ENCODE peak calls at places on chromosomes 4 and X, in nine cellular contexts. X is tibial nerve, V is IMR-90, G is uterus, R is transverse colon, O is ovary, E is upper lobe of left lung, W is prostate gland, J is sigmoid colon. I is an unnamed sample.

GRCh38 chr4:52107336-52107735 is 56.2 kb downstream of the SPATA18 start:
- DNase-seq in E (no peak), O (no peak), G (no peak), X (no peak), V (no peak), W (no peak), R (no peak), J (no peak), I (no peak)

GRCh38 chr4:113849771-113850170 is 88.2 kb upstream of the CAMK2D start:
- DNase-seq in G (peak), V (peak), E (no peak), J (no peak), W (no peak), X (no peak), O (peak), R (no peak), I (peak)

GRCh38 chr4:85905761-85906160 is 430.8 kb downstream of the ARHGAP24 start:
- DNase-seq in V (no peak), X (no peak), O (no peak), R (no peak), E (no peak), G (no peak), J (no peak), W (no peak), I (no peak)

GRCh38 chr4:120921456-120922389 is 803 bp downstream of the PRDM5 start:
- DNase-seq in R (peak), W (peak), E (peak), X (peak), G (peak), J (peak), O (peak), V (peak), I (peak)

GRCh38 chrX:25427873-25428555 is 412.2 kb upstream of the ARX start:
- DNase-seq in G (no peak), O (no peak), E (no peak), W (no peak), V (no peak), R (no peak), X (no peak), J (no peak), I (no peak)

GRCh38 chr4:15882675-15883086 is 55.9 kb downstream of the FGFBP1 start:
- DNase-seq in G (peak), R (peak), X (peak), J (peak), V (peak), O (peak), E (no peak), W (peak), I (peak)

GRCh38 chr4:169275180-169275579 is 4.4 kb upstream of the SH3RF1 start:
- DNase-seq in V (no peak), W (no peak), G (no peak), O (no peak), R (no peak), X (no peak), E (no peak), J (no peak), I (no peak)

GRCh38 chrX:2566044-2566443 is 65.3 kb upstream of the DHRSX start:
- DNase-seq in O (no peak), J (no peak), V (no peak), W (no peak), X (no peak), G (no peak), E (no peak), R (no peak), I (no peak)

GRCh38 chr4:149371021-149371420 is 444.6 kb downstream of the IQCM start:
- DNase-seq in R (peak), G (no peak), V (peak), J (no peak), E (no peak), O (no peak), X (no peak), W (no peak), I (peak)

GRCh38 chr4:145938618-145939177 is at the start of gene ZNF827:
- DNase-seq in E (peak), X (peak), V (peak), R (peak), G (peak), J (peak), O (peak), W (peak), I (peak)

GRCh38 chr4:159117968-159118367 is 15.1 kb downstream of the RAPGEF2 start:
- DNase-seq in G (no peak), E (no peak), X (no peak), R (peak), W (no peak), J (no peak), V (no peak), O (no peak), I (no peak)

GRCh38 chrX:110226931-110227330 is 91.0 kb downstream of the AMMECR1 start:
- DNase-seq in G (no peak), W (no peak), O (no peak), E (no peak), X (no peak), V (peak), R (no peak), J (no peak), I (no peak)

GRCh38 chrX:23787745-23788118 is 4.8 kb downstream of the SAT1 start:
- DNase-seq in W (no peak), E (no peak), X (no peak), O (no peak), J (no peak), V (no peak), G (no peak), R (no peak), I (no peak)

GRCh38 chrX:63363788-63364187 is 12.7 kb upstream of the SPIN4 start:
- DNase-seq in V (no peak), E (no peak), O (no peak), G (no peak), X (no peak), W (no peak), J (no peak), R (no peak), I (no peak)

GRCh38 chr4:155906554-155907247 is 3.2 kb downstream of the TDO2 start:
- DNase-seq in G (no peak), E (no peak), R (no peak), J (no peak), W (no peak), V (peak), X (peak), O (no peak), I (peak)

GRCh38 chrX:123731258-123731986 is 1.4 kb downstream of the THOC2 start:
- DNase-seq in E (no peak), G (no peak), J (no peak), W (no peak), R (no peak), V (peak), O (peak), X (no peak), I (no peak)

GRCh38 chr4:10655968-10656367 is 28.6 kb downstream of the CLNK start:
- DNase-seq in V (peak), E (no peak), W (no peak), J (no peak), X (no peak), R (no peak), G (no peak), O (no peak), I (no peak)

GRCh38 chr4:48141048-48141447 is 7.0 kb upstream of the TXK start:
- DNase-seq in R (no peak), E (no peak), O (no peak), X (no peak), G (no peak), J (no peak), V (peak), W (no peak), I (no peak)

GRCh38 chr4:152052431-152053057 is 291.7 kb upstream of the GATB start:
- DNase-seq in E (no peak), J (no peak), G (no peak), V (peak), W (no peak), X (no peak), R (no peak), O (no peak), I (no peak)

GRCh38 chrX:118807151-118808017 is 16.2 kb upstream of the ZCCHC12 start:
- DNase-seq in E (no peak), G (peak), J (no peak), W (peak), V (peak), X (peak), O (peak), R (peak), I (peak)

GRCh38 chr4:177413656-177414055 is 28.6 kb downstream of the AGA start:
- DNase-seq in O (no peak), W (no peak), E (no peak), G (no peak), J (no peak), X (no peak), R (no peak), V (no peak), I (no peak)

GRCh38 chr4:14317351-14317750 is 684.9 kb upstream of the CPEB2 start:
- DNase-seq in R (no peak), X (no peak), G (no peak), V (no peak), O (no peak), J (no peak), E (no peak), W (no peak), I (no peak)

GRCh38 chr4:4619821-4620220 is 78.0 kb upstream of the STX18 start:
- DNase-seq in O (no peak), W (no peak), X (no peak), V (no peak), J (no peak), R (no peak), G (no peak), E (no peak), I (no peak)

GRCh38 chrX:23887448-23887847 is 20.3 kb downstream of the APOO start:
- DNase-seq in O (no peak), V (no peak), G (no peak), R (peak), X (no peak), J (no peak), W (peak), E (no peak), I (no peak)

GRCh38 chrX:109049416-109049815 is 313.1 kb upstream of the IRS4 start:
- DNase-seq in O (no peak), X (no peak), W (no peak), G (no peak), V (no peak), E (no peak), J (no peak), R (no peak), I (no peak)

GRCh38 chr4:117481742-117482141 is 396.4 kb upstream of the TRAM1L1 start:
- DNase-seq in J (no peak), V (peak), R (no peak), O (no peak), X (no peak), G (no peak), E (no peak), W (no peak), I (no peak)

GRCh38 chr4:119300388-119301131 is 21.4 kb downstream of the FABP2 start:
- DNase-seq in G (peak), R (peak), X (peak), W (peak), V (peak), O (peak), E (peak), J (peak), I (peak)

GRCh38 chr4:152856960-152857359 is 77.2 kb downstream of the ARFIP1 start:
- DNase-seq in J (no peak), E (no peak), X (no peak), R (no peak), V (no peak), O (no peak), G (no peak), W (no peak), I (no peak)

GRCh38 chrX:119692241-119693031 is 532 bp downstream of the SEPTIN6 start:
- DNase-seq in R (peak), X (no peak), E (peak), O (peak), W (peak), V (peak), J (peak), G (no peak), I (peak)

GRCh38 chr4:100208459-100208858 is 18.2 kb upstream of the DDIT4L start:
- DNase-seq in X (no peak), J (no peak), G (no peak), E (no peak), O (no peak), R (no peak), V (no peak), W (no peak), I (no peak)

GRCh38 chr4:122703868-122704267 is 28.6 kb upstream of the BBS12 start:
- DNase-seq in W (no peak), J (no peak), G (no peak), X (no peak), V (no peak), O (no peak), E (no peak), R (no peak), I (no peak)

GRCh38 chr4:173167793-173168395 is 717 bp upstream of the GALNT7 start:
- DNase-seq in R (peak), O (no peak), W (peak), V (peak), X (no peak), E (peak), G (no peak), J (peak), I (peak)

GRCh38 chrX:71603618-71604017 is 14.7 kb downstream of the CXCR3 start:
- DNase-seq in O (no peak), J (no peak), V (peak), X (no peak), W (no peak), R (no peak), E (no peak), G (no peak), I (no peak)

GRCh38 chr4:38664704-38665401 is 854 bp downstream of the KLF3 start:
- DNase-seq in J (peak), R (peak), X (peak), W (peak), G (peak), V (peak), O (peak), E (peak), I (peak)

GRCh38 chrX:18434896-18435295 is 9.5 kb downstream of the CDKL5 start:
- DNase-seq in V (no peak), X (no peak), R (no peak), G (no peak), J (no peak), O (no peak), E (no peak), W (no peak), I (no peak)

GRCh38 chrX:68931345-68931744 is 102.5 kb downstream of the EFNB1 start:
- DNase-seq in O (no peak), W (no peak), V (no peak), J (no peak), R (no peak), X (no peak), E (no peak), G (no peak), I (no peak)

GRCh38 chr4:30945586-30945985 is 225.4 kb downstream of the PCDH7 start:
- DNase-seq in X (no peak), V (peak), R (no peak), J (no peak), W (peak), E (no peak), G (no peak), O (no peak), I (peak)

GRCh38 chr4:174999407-174999806 is 81.2 kb downstream of the ADAM29 start:
- DNase-seq in J (no peak), O (no peak), X (no peak), R (no peak), W (no peak), E (no peak), G (no peak), V (no peak), I (no peak)

GRCh38 chrX:42577936-42578335 is 200.0 kb downstream of the PPP1R2C start:
- DNase-seq in E (no peak), J (no peak), X (no peak), W (no peak), G (no peak), O (no peak), R (no peak), V (no peak), I (no peak)

GRCh38 chr4:6337331-6337935 is 67.8 kb downstream of the WFS1 start:
- DNase-seq in G (no peak), J (no peak), X (no peak), O (no peak), V (no peak), E (no peak), R (no peak), W (no peak), I (peak)
- TF ChIP-seq CTCF in G (no peak), J (no peak), X (no peak), O (no peak), V (no peak), E (no peak), R (no peak), W (no peak), I (no peak)

GRCh38 chr4:6987566-6987920 is 55.6 kb upstream of the TADA2B start:
- DNase-seq in W (no peak), G (no peak), E (no peak), X (no peak), O (no peak), R (no peak), V (peak), J (no peak), I (no peak)
- TF ChIP-seq POLR2A in W (no peak), G (no peak), E (no peak), X (no peak), O (no peak), R (no peak), V (no peak), J (no peak), I (no peak)

DNA sequence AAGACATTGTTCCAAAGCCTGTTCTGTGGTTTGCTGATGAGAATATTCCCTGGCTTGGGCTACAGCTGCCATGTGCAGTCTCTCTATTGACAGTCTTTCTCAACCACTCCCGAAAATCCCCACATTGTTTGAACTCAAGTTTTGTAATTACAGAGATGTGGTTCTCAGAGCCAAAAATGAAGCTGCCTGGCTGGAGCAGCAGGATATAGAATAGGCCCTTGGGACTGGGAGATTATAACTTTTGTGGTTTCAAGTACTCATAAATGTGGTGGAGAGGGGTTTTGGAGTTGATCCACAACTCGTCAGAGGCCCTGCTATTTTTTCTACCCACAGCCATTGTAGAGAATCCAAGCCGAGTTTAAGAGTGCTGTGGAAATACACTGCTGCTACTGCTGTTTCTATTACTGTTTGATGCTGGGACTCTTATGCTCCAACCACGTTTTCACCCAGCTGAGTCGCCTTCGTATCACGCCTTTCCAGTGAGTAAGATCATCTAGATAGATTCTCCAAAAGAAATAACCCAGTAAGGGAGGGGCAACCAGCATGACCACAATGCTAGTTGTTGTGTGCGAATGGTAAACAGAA is 57.1 kb upstream of the ATXN3L start:
- DNase-seq in G (peak), X (peak), V (peak), O (no peak), J (no peak), R (no peak), E (no peak), W (peak), I (no peak)
- H3K27ac ChIP-seq in G (peak), X (peak), V (peak), O (no peak), J (no peak), R (peak), E (no peak), W (no peak), I (no peak)

GRCh38 chrX:11408783-11409182 is 115.6 kb downstream of the AMELX start:
- DNase-seq in X (no peak), E (no peak), W (no peak), G (no peak), V (no peak), O (no peak), J (no peak), R (no peak), I (no peak)
- TF ChIP-seq CTCF in X (no peak), E (no peak), W (no peak), G (no peak), V (no peak), O (no peak), J (no peak), R (no peak), I (no peak)

GRCh38 chr4:88522702-88523324 is 763 bp downstream of the PYURF start:
- DNase-seq in X (peak), G (peak), R (peak), O (peak), V (peak), E (peak), W (peak), J (peak), I (peak)

GRCh38 chr4:88518911-88519310 is 4.7 kb downstream of the PYURF start:
- DNase-seq in E (no peak), O (no peak), X (no peak), R (no peak), G (no peak), J (no peak), V (no peak), W (no peak), I (no peak)

GRCh38 chr4:88526221-88526815 is 2.7 kb upstream of the PYURF start:
- DNase-seq in J (no peak), R (no peak), V (no peak), O (no peak), W (no peak), G (no peak), E (no peak), X (no peak), I (no peak)

GRCh38 chr4:88527787-88528186 is 4.2 kb upstream of the PYURF start:
- DNase-seq in O (no peak), W (no peak), V (no peak), X (no peak), R (no peak), E (no peak), G (no peak), J (no peak), I (no peak)

DNA sequence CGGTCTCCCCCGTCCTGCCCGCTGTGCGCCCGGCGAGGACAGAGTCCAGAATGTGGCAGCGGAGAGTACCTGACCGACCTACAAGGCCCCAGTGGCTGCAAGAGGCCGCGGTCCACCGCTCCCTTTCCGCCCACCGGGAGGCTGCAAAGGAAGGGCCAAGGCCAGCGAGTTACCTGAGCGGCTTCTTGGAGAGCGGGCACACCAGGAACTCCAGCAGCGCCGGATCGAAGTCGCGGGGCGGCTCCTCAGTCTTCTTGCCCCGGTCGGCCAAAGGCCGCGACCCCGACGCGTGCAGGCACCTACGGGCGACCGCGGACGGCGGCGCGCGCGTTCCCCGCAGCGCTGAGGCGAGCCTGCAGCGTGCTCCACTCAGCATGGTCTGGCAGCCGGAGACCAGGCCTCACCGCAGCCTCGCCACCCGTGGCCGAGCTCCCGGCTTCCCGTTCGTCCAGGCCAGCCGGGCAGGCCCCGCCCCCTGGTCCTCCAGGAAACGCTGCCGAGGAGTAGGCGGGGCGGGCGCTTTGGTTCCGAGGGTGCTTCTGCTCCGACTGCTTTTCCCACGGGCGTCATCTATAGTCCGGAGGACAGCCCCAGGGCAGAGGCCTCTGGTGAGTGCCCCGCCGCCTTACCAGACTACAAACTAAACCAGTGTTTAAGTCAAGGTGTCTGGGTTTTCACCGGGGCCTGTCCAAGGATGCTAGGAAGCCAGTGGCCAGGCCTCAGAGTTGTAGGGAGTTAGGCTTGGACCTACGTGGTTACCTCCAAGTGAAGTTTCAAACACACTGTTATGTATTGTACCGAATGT is at the start of gene PYURF:
- DNase-seq in V (peak), E (peak), G (peak), W (peak), X (peak), J (peak), O (peak), R (peak), I (peak)
- TF ChIP-seq POLR2A in V (peak), E (peak), G (peak), W (peak), X (peak), J (peak), O (peak), R (peak), I (peak)